ENCODE peak calls at places on chromosomes 1 and 21, in five cellular contexts. A, L, M, C and I are unnamed samples.

GRCh38 chr1:228727682-228728171 is 7.6 kb upstream of the RHOU start:
- DNase-seq in A (no peak), C (no peak), M (no peak), L (no peak), I (no peak)

GRCh38 chr21:40841524-40842196 is 5.3 kb downstream of the DSCAM start:
- DNase-seq in M (peak; percentile 6), A (no peak), L (no peak), C (no peak), I (peak; percentile 46)

GRCh38 chr1:39666772-39667171 is 5.1 kb downstream of the NT5C1A start:
- DNase-seq in C (no peak), L (no peak), A (no peak), M (peak; percentile 55), I (no peak)

GRCh38 chr1:182561432-182561831 is 27.6 kb downstream of the RNASEL start:
- DNase-seq in C (no peak), M (no peak), L (no peak), A (no peak), I (no peak)

GRCh38 chr1:83860506-83861221 is 138.3 kb downstream of the TTLL7 start:
- DNase-seq in L (peak; percentile 73), A (peak; percentile 69), C (no peak), M (peak; percentile 85), I (no peak)

GRCh38 chr1:12756756-12757433 is 10.9 kb downstream of the CFAP107 start:
- DNase-seq in M (no peak), L (no peak), C (no peak), A (no peak), I (no peak)

GRCh38 chr1:203273206-203273868 is 32.0 kb upstream of the BTG2 start:
- DNase-seq in M (peak; percentile 95), L (peak; percentile 90), C (peak; percentile 18), A (peak; percentile 88), I (peak; percentile 87)

GRCh38 chr1:192488058-192488457 is 87.5 kb upstream of the RGS1 start:
- DNase-seq in A (no peak), L (no peak), C (no peak), M (no peak), I (no peak)

GRCh38 chr1:5567839-5568238 is 424.4 kb downstream of the NPHP4 start:
- DNase-seq in M (no peak), L (no peak), C (no peak), A (no peak), I (no peak)